ENCODE peak calls at places on chromosome 18, in seven cellular contexts. F, H, N, W, V, P and L are unnamed samples.

GRCh38 chr18:75880913-75881504 is 453.5 kb upstream of the SMIM21 start:
- DNase-seq in F (no peak), H (no peak), N (no peak), W (no peak), V (no peak), P (no peak), L (no peak)

GRCh38 chr18:34911081-34911480 is 130.1 kb upstream of the MAPRE2 start:
- DNase-seq in F (no peak), H (no peak), N (no peak), W (no peak), V (no peak), P (no peak), L (no peak)

GRCh38 chr18:48292229-48292628 is 117.0 kb downstream of the ZBTB7C start:
- DNase-seq in F (no peak), H (no peak), N (no peak), W (no peak), V (peak), P (no peak), L (no peak)

GRCh38 chr18:63043516-63043915 is 276.1 kb downstream of the BCL2 start:
- DNase-seq in F (no peak), H (no peak), N (no peak), W (no peak), V (no peak), P (no peak), L (no peak)

GRCh38 chr18:676069-676468 is 18.6 kb downstream of the TYMS start:
- DNase-seq in F (no peak), H (no peak), N (no peak), W (no peak), V (no peak), P (no peak), L (no peak)

GRCh38 chr18:23716966-23717365 is 27.7 kb downstream of the LAMA3 start:
- DNase-seq in F (no peak), H (no peak), N (no peak), W (no peak), V (no peak), P (no peak), L (no peak)

GRCh38 chr18:70405051-70405450 is 116.2 kb downstream of the SOCS6 start:
- DNase-seq in F (no peak), H (no peak), N (no peak), W (no peak), V (no peak), P (no peak), L (no peak)

GRCh38 chr18:65752625-65753325 is 2.0 kb downstream of the CDH7 start:
- DNase-seq in F (no peak), H (no peak), N (no peak), W (no peak), V (no peak), P (no peak), L (no peak)

GRCh38 chr18:48996041-48996440 is 45.3 kb upstream of the SMAD7 start:
- DNase-seq in F (peak), H (no peak), N (no peak), W (no peak), V (no peak), P (no peak), L (no peak)

GRCh38 chr18:62187543-62188378 is 706 bp downstream of the RELCH start:
- DNase-seq in F (peak), H (peak), N (peak), W (peak), V (peak), P (no peak), L (no peak)

GRCh38 chr18:69898241-69898861 is 49.3 kb downstream of the CD226 start:
- DNase-seq in F (no peak), H (peak), N (no peak), W (no peak), V (peak), P (no peak), L (no peak)

GRCh38 chr18:3367491-3368091 is 82.4 kb upstream of the TGIF1 start:
- DNase-seq in F (no peak), H (no peak), N (no peak), W (peak), V (no peak), P (no peak), L (no peak)

GRCh38 chr18:36284671-36285295 is 12.7 kb upstream of the FHOD3 start:
- DNase-seq in F (no peak), H (peak), N (no peak), W (peak), V (peak), P (no peak), L (no peak)

GRCh38 chr18:12408247-12408869 is 629 bp downstream of the PRELID3A start:
- DNase-seq in F (no peak), H (no peak), N (no peak), W (no peak), V (peak), P (no peak), L (no peak)

GRCh38 chr18:7492385-7492784 is 74.7 kb upstream of the PTPRM start:
- DNase-seq in F (no peak), H (no peak), N (no peak), W (no peak), V (no peak), P (no peak), L (no peak)

GRCh38 chr18:3209859-3210569 is 9.8 kb downstream of the MYOM1 start:
- DNase-seq in F (no peak), H (peak), N (no peak), W (no peak), V (no peak), P (no peak), L (no peak)

GRCh38 chr18:27366151-27366550 is 181.0 kb upstream of the CHST9 start:
- DNase-seq in F (no peak), H (no peak), N (no peak), W (no peak), V (no peak), P (no peak), L (no peak)

GRCh38 chr18:31943895-31944816 is 1.2 kb upstream of the TRAPPC8 start:
- DNase-seq in F (no peak), H (peak), N (peak), W (no peak), V (peak), P (no peak), L (no peak)

GRCh38 chr18:39840406-39840805 is 2114.6 kb upstream of the PIK3C3 start:
- DNase-seq in F (no peak), H (no peak), N (no peak), W (no peak), V (no peak), P (no peak), L (no peak)

GRCh38 chr18:54928236-54928635 is 31.0 kb downstream of the CCDC68 start:
- DNase-seq in F (no peak), H (no peak), N (no peak), W (no peak), V (no peak), P (no peak), L (no peak)

GRCh38 chr18:12750076-12750707 is 47.4 kb downstream of the PSMG2 start:
- DNase-seq in F (no peak), H (peak), N (no peak), W (no peak), V (peak), P (no peak), L (no peak)

GRCh38 chr18:21342372-21342771 is 100.3 kb downstream of the GREB1L start:
- DNase-seq in F (no peak), H (no peak), N (no peak), W (no peak), V (no peak), P (no peak), L (no peak)

GRCh38 chr18:46247938-46248337 is 143.8 kb downstream of the HAUS1 start:
- DNase-seq in F (no peak), H (no peak), N (no peak), W (no peak), V (no peak), P (no peak), L (no peak)

GRCh38 chr18:12770469-12771219 is 67.8 kb downstream of the PSMG2 start:
- DNase-seq in F (no peak), H (no peak), N (no peak), W (no peak), V (no peak), P (no peak), L (no peak)

GRCh38 chr18:65937180-65937579 is 186.4 kb downstream of the CDH7 start:
- DNase-seq in F (no peak), H (no peak), N (no peak), W (no peak), V (no peak), P (no peak), L (no peak)

GRCh38 chr18:48785091-48785614 is 165.6 kb downstream of the SMAD7 start:
- DNase-seq in F (peak), H (peak), N (peak), W (no peak), V (peak), P (peak), L (no peak)

GRCh38 chr18:8385400-8385799 is 223.8 kb upstream of the RAB12 start:
- DNase-seq in F (no peak), H (no peak), N (no peak), W (no peak), V (no peak), P (no peak), L (no peak)

GRCh38 chr18:45521151-45521550 is 94.1 kb upstream of the SLC14A2 start:
- DNase-seq in F (no peak), H (no peak), N (no peak), W (no peak), V (no peak), P (no peak), L (no peak)

GRCh38 chr18:7317804-7318231 is 86.9 kb downstream of the LRRC30 start:
- DNase-seq in F (no peak), H (no peak), N (no peak), W (peak), V (no peak), P (no peak), L (no peak)

GRCh38 chr18:21194871-21195771 is 46.9 kb upstream of the GREB1L start:
- DNase-seq in F (no peak), H (peak), N (no peak), W (peak), V (peak), P (no peak), L (no peak)